ENCODE peak calls at places on chromosomes 5 and 9, in five cellular contexts. Q, I, Z, A and C are unnamed samples.
A peak's percentile ranks its signal among the peaks of the same experiment; 100 is the strongest.

GRCh38 chr9:135991771-135992170 is 30.6 kb upstream of the UBAC1 start:
- DNase-seq in Q (no peak), I (no peak), Z (no peak), A (no peak), C (no peak)

GRCh38 chr5:38532165-38532669 is 24.2 kb downstream of the LIFR start:
- DNase-seq in Q (no peak), I (no peak), Z (no peak), A (no peak), C (no peak)

GRCh38 chr5:95621839-95622629 is 2.1 kb downstream of the GPR150 start:
- DNase-seq in Q (no peak), I (no peak), Z (no peak), A (no peak), C (no peak)

GRCh38 chr5:172447646-172448365 is 6.5 kb downstream of the SH3PXD2B start:
- DNase-seq in Q (no peak), I (no peak), Z (no peak), A (no peak), C (no peak)

GRCh38 chr9:113886471-113886870 is 10.4 kb downstream of the ZNF618 start:
- DNase-seq in Q (no peak), I (no peak), Z (no peak), A (no peak), C (no peak)

GRCh38 chr9:84670106-84670800 is 724 bp downstream of the NTRK2 start:
- DNase-seq in Q (no peak), I (peak; percentile 7), Z (peak; percentile 60), A (no peak), C (no peak)

GRCh38 chr9:86557063-86557766 is 203.0 kb upstream of the TUT7 start:
- DNase-seq in Q (no peak), I (no peak), Z (no peak), A (no peak), C (no peak)

GRCh38 chr9:93645149-93645889 is 68.9 kb downstream of the PHF2 start:
- DNase-seq in Q (no peak), I (no peak), Z (no peak), A (no peak), C (no peak)

GRCh38 chr5:180166168-180166567 is 42.8 kb downstream of the RASGEF1C start:
- DNase-seq in Q (no peak), I (no peak), Z (no peak), A (no peak), C (no peak)

GRCh38 chr5:150058480-150059126 is 27.8 kb downstream of the CSF1R start:
- DNase-seq in Q (peak; percentile 34), I (no peak), Z (peak; percentile 57), A (no peak), C (no peak)

GRCh38 chr9:125755340-125755739 is 8.2 kb downstream of the PBX3 start:
- DNase-seq in Q (no peak), I (no peak), Z (peak; percentile 28), A (no peak), C (no peak)

GRCh38 chr5:81181576-81182316 is 51.4 kb upstream of the CKMT2 start:
- DNase-seq in Q (no peak), I (no peak), Z (no peak), A (no peak), C (no peak)

GRCh38 chr9:77028478-77028877 is 9.0 kb downstream of the FOXB2 start:
- DNase-seq in Q (no peak), I (no peak), Z (no peak), A (no peak), C (no peak)

GRCh38 chr5:179326176-179326997 is 18.9 kb downstream of the ADAMTS2 start:
- DNase-seq in Q (peak; percentile 78), I (no peak), Z (peak; percentile 92), A (no peak), C (no peak)

GRCh38 chr5:30831123-30831522 is 362.4 kb upstream of the CDH6 start:
- DNase-seq in Q (no peak), I (no peak), Z (no peak), A (no peak), C (no peak)

GRCh38 chr5:14449052-14449661 is 132.4 kb upstream of the OTULINL start:
- DNase-seq in Q (no peak), I (no peak), Z (peak; percentile 60), A (no peak), C (no peak)

GRCh38 chr5:159163027-159163699 is 46.2 kb downstream of the RNF145 start:
- DNase-seq in Q (no peak), I (no peak), Z (no peak), A (no peak), C (no peak)

GRCh38 chr9:128575469-128575868 is 23.1 kb downstream of the SPTAN1 start:
- DNase-seq in Q (no peak), I (no peak), Z (no peak), A (no peak), C (no peak)

GRCh38 chr5:125198270-125198974 is 452.0 kb upstream of the ZNF608 start:
- DNase-seq in Q (no peak), I (no peak), Z (peak; percentile 56), A (no peak), C (no peak)

GRCh38 chr9:97046228-97046627 is 7.3 kb upstream of the CTSV start:
- DNase-seq in Q (no peak), I (no peak), Z (no peak), A (peak; percentile 36), C (no peak)

GRCh38 chr5:100827481-100827889 is 75.6 kb downstream of the ST8SIA4 start:
- DNase-seq in Q (no peak), I (no peak), Z (no peak), A (no peak), C (no peak)

GRCh38 chr5:23523031-23523430 is 15.6 kb downstream of the PRDM9 start:
- DNase-seq in Q (no peak), I (no peak), Z (no peak), A (no peak), C (no peak)

DNA sequence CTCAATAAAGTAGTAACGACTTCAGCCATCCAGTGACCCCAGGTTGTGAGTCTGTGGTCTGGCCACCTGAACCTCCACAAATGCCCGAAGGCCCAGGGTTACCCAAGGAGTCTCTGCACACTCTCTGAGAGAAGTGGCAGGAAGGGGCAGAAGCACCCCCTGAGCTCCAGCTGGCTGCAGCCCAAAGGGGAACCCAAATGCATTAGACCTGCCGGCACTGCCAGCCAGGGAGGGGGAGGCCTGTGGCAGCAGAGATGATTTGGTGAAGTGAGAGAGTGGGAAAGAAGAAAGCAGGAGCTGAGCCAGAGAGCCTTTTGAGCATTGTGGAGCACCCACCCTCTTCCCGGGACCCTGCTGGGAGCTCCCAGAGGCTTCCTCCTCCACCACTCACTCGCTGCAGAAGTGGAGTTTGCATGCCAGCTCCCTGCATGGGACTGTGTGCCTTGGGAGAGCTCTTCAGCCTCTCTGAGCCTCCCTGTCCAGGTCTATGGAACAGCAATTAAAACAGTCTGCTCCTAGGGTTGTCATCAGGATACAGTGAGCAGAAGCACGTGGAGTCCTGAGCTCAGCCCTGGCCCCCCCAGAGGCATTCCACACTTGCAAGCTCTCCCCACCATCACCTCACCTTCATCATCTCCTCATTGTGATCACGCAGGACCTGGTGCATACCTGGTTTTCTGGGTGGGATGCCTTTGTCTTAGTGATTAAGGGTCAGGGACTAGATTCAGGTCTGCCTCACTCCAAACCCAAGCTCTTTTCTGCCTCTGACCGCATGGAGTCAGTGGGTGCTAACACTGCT is 13.8 kb upstream of the ANGPTL2 start:
- DNase-seq in Q (no peak), I (no peak), Z (no peak), A (no peak), C (no peak)
- TF ChIP-seq TAF1 in Q (no peak), I (no peak), Z (no peak), A (no peak), C (no peak)

GRCh38 chr5:136193396-136193935 is 504 bp upstream of the SMIM32 start:
- DNase-seq in Q (no peak), I (no peak), Z (peak; percentile 37), A (no peak), C (no peak)

GRCh38 chr5:136192526-136193395 is at the start of gene SMIM32:
- DNase-seq in Q (peak; percentile 25), I (no peak), Z (peak; percentile 76), A (peak; percentile 24), C (no peak)

GRCh38 chr5:136191304-136192014 is 1.5 kb downstream of the SMIM32 start:
- DNase-seq in Q (no peak), I (no peak), Z (peak; percentile 24), A (no peak), C (no peak)

GRCh38 chr5:136190904-136191303 is 2.1 kb downstream of the SMIM32 start:
- DNase-seq in Q (no peak), I (no peak), Z (peak; percentile 6), A (no peak), C (no peak)

DNA sequence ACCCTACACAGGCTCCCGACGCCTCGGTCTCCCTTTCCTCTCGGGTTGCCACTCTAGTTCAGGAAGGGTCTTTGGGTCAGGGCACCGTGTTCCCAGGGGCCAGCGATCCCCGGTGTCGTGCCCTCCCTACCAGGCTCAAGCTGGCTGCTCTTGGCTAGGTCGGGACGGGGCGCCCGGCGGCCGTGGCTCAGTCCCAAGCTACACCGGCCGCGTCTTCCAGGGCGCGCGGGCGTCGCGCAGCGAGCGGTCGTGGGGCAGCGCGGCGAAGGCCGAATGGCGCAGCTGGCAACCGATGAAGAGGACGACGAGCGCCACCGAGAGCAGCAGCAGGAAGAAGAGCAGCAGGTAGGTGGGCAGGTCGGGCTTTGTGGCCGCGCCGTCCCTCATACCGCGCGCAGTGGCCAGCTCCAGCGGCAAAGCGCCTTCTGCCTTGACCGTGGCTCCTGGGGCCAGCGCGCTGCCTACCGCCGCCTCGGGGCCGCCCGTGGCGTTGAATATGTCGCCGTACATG is 892 bp downstream of the SMIM32 start:
- DNase-seq in Q (no peak), I (no peak), Z (peak; percentile 43), A (no peak), C (no peak)
- TF ChIP-seq TAF1 in Q (no peak), I (no peak), Z (no peak), A (no peak), C (no peak)

GRCh38 chr5:68285857-68286611 is 70.5 kb downstream of the PIK3R1 start:
- DNase-seq in Q (peak; percentile 22), I (no peak), Z (peak; percentile 36), A (peak; percentile 40), C (no peak)
- TF ChIP-seq TAF1 in Q (no peak), I (no peak), Z (no peak), A (no peak), C (no peak)

GRCh38 chr5:131810510-131811249 is 13.9 kb upstream of the FNIP1 start:
- DNase-seq in Q (no peak), I (peak; percentile 16), Z (peak; percentile 37), A (peak; percentile 16), C (peak; percentile 19)
- TF ChIP-seq TAF1 in Q (no peak), I (no peak), Z (no peak), A (no peak), C (no peak)

DNA sequence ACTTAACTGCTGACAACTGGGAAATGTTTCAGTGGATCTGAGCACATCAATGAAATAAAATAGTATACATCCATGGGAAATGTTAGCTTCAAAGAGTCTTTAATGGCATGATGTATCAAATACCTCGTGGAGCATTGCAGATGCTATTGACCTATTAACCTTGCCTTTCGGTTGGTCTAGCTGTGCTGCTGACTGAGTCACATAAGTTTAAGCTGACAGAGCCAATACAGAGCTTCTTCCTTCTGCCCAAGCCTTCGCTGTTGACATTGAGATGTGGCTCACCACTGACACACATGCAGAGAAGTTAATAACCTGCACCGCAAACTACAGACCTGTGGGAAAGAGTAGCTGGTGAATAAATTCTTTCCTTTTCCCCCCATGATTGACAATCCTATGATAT is 78.2 kb downstream of the LURAP1L start:
- DNase-seq in Q (no peak), I (no peak), Z (no peak), A (no peak), C (no peak)
- TF ChIP-seq TAF1 in Q (no peak), I (no peak), Z (no peak), A (no peak), C (no peak)

GRCh38 chr9:100432736-100433135 is 5.8 kb downstream of the MSANTD3 start:
- DNase-seq in Q (no peak), I (no peak), Z (no peak), A (no peak), C (no peak)
- TF ChIP-seq TAF1 in Q (no peak), I (no peak), Z (no peak), A (no peak), C (no peak)